ENCODE peak calls at places on chromosomes 5 and 9, in eight cellular contexts. T is tibial nerve, Y is IMR-90, P is kidney, O is K562, X is heart right ventricle, L is AG10803, Z is fibroblast of villous mesenchyme. G is an unnamed sample.
A peak's percentile ranks its signal among the peaks of the same experiment; 100 is the strongest.

GRCh38 chr9:35574578-35575104 is 30.4 kb upstream of the TESK1 start:
- DNase-seq in T (no peak), Y (no peak), P (no peak), O (no peak), X (no peak), L (no peak), Z (no peak), G (no peak)

GRCh38 chr5:179772355-179772754 is 21.4 kb upstream of the LTC4S start:
- DNase-seq in T (no peak), Y (no peak), P (no peak), O (no peak), X (no peak), L (no peak), Z (no peak), G (no peak)

GRCh38 chr9:82810902-82811301 is 252.0 kb downstream of the RASEF start:
- DNase-seq in T (no peak), Y (peak; percentile 62), P (no peak), O (no peak), X (no peak), L (peak; percentile 13), Z (peak; percentile 1), G (peak; percentile 89)

GRCh38 chr9:121807918-121808278 is 156.5 kb downstream of the DAB2IP start:
- DNase-seq in T (peak; percentile 13), Y (no peak), P (no peak), O (no peak), X (no peak), L (no peak), Z (no peak), G (no peak)

GRCh38 chr5:154857091-154857533 is 1.3 kb upstream of the CNOT8 start:
- DNase-seq in T (peak; percentile 80), Y (no peak), P (no peak), O (no peak), X (peak; percentile 88), L (no peak), Z (no peak), G (no peak)

GRCh38 chr5:168978015-168978414 is 322.9 kb downstream of the SLIT3 start:
- DNase-seq in T (no peak), Y (peak; percentile 1), P (no peak), O (no peak), X (no peak), L (peak; percentile 82), Z (peak; percentile 4), G (peak; percentile 5)

GRCh38 chr5:96114736-96115466 is 153.2 kb upstream of the ELL2 start:
- DNase-seq in T (no peak), Y (peak; percentile 70), P (no peak), O (no peak), X (no peak), L (peak; percentile 60), Z (peak; percentile 36), G (peak; percentile 50)

GRCh38 chr9:33375841-33376321 is 26.5 kb downstream of the AQP7 start:
- DNase-seq in T (no peak), Y (no peak), P (no peak), O (peak; percentile 63), X (no peak), L (no peak), Z (peak; percentile 37), G (no peak)

GRCh38 chr5:60487885-60488425 is 212.0 kb downstream of the DEPDC1B start:
- DNase-seq in T (no peak), Y (no peak), P (no peak), O (no peak), X (no peak), L (peak; percentile 11), Z (no peak), G (peak; percentile 23)

GRCh38 chr5:125196479-125197183 is 450.2 kb upstream of the ZNF608 start:
- DNase-seq in T (no peak), Y (no peak), P (no peak), O (no peak), X (no peak), L (no peak), Z (peak; percentile 5), G (no peak)

GRCh38 chr9:6902423-6902822 is 144.7 kb downstream of the KDM4C start:
- DNase-seq in T (no peak), Y (peak; percentile 9), P (no peak), O (no peak), X (no peak), L (peak; percentile 6), Z (no peak), G (peak; percentile 33)

GRCh38 chr5:149837680-149838269 is 106.8 kb downstream of the PDE6A start:
- DNase-seq in T (peak; percentile 26), Y (peak; percentile 68), P (no peak), O (peak; percentile 78), X (peak; percentile 34), L (peak; percentile 58), Z (peak; percentile 72), G (peak; percentile 80)

GRCh38 chr9:137222190-137223077 is at the start of gene RNF208:
- DNase-seq in T (no peak), Y (no peak), P (no peak), O (no peak), X (peak; percentile 45), L (no peak), Z (no peak), G (no peak)

GRCh38 chr9:92974161-92974661 is 26.9 kb downstream of the FGD3 start:
- DNase-seq in T (no peak), Y (no peak), P (no peak), O (no peak), X (no peak), L (no peak), Z (no peak), G (no peak)

GRCh38 chr9:89872913-89873707 is 268.3 kb downstream of the GADD45G start:
- DNase-seq in T (no peak), Y (no peak), P (no peak), O (no peak), X (no peak), L (no peak), Z (no peak), G (no peak)

GRCh38 chr5:958701-959571 is 49.7 kb upstream of the NKD2 start:
- DNase-seq in T (no peak), Y (peak; percentile 54), P (peak; percentile 86), O (peak; percentile 69), X (no peak), L (peak; percentile 88), Z (no peak), G (no peak)

GRCh38 chr5:93929146-93929545 is 187.7 kb upstream of the POU5F2 start:
- DNase-seq in T (no peak), Y (peak; percentile 62), P (no peak), O (no peak), X (no peak), L (peak; percentile 70), Z (peak; percentile 16), G (peak; percentile 67)

GRCh38 chr5:170226661-170227060 is 6.1 kb upstream of the C5orf58 start:
- DNase-seq in T (no peak), Y (no peak), P (no peak), O (no peak), X (no peak), L (no peak), Z (no peak), G (no peak)

GRCh38 chr9:127158995-127159801 is 36.8 kb upstream of the ANGPTL2 start:
- DNase-seq in T (peak; percentile 73), Y (peak; percentile 92), P (peak; percentile 84), O (no peak), X (no peak), L (peak; percentile 87), Z (peak; percentile 89), G (peak; percentile 93)

GRCh38 chr9:37965116-37965515 is 61.2 kb upstream of the SLC25A51 start:
- DNase-seq in T (no peak), Y (no peak), P (no peak), O (no peak), X (no peak), L (no peak), Z (no peak), G (no peak)
- H3K4me3 ChIP-seq in T (no peak overlapping the region), Y (no peak overlapping the region), P (no peak overlapping the region), O (no peak overlapping the region), X (no peak overlapping the region), L (no peak overlapping the region), Z (no peak overlapping the region), G (no peak overlapping the region)

DNA sequence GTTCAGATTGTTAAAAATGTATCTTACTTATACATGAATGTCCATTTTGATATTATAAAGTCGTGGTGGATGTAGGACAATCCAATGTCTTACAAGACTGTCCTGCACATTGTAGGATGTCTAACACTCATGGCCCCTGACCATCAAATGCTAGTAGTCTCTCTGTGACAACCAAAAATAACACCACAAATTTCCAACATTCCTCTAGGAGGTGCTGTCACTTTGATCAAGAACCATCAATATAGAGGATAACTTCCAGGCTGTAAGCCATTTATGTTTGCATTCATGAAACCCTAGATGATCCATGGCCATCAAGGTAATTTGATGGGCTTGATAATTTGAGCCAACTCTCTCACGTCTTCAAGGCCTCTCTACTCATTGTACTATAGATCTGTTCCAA is 20.5 kb upstream of the ZFR start:
- DNase-seq in T (no peak), Y (no peak), P (no peak), O (no peak), X (no peak), L (no peak), Z (no peak), G (no peak)
- TF ChIP-seq CTCF in T (no peak), Y (no peak), P (no peak), O (peak; percentile 20), X (no peak), L (no peak), Z (peak; percentile 8), G (no peak)

GRCh38 chr9:125126019-125126746 is 17.1 kb downstream of the SCAI start:
- DNase-seq in T (peak; percentile 79), Y (peak; percentile 100), P (peak; percentile 90), O (peak; percentile 26), X (peak; percentile 66), L (peak; percentile 100), Z (peak; percentile 97), G (peak; percentile 98)
- H3K4me3 ChIP-seq in T (no peak overlapping the region), Y (no peak overlapping the region), P (no peak overlapping the region), O (no peak overlapping the region), X (no peak overlapping the region), L (no peak overlapping the region), Z (no peak overlapping the region), G (no peak overlapping the region)

DNA sequence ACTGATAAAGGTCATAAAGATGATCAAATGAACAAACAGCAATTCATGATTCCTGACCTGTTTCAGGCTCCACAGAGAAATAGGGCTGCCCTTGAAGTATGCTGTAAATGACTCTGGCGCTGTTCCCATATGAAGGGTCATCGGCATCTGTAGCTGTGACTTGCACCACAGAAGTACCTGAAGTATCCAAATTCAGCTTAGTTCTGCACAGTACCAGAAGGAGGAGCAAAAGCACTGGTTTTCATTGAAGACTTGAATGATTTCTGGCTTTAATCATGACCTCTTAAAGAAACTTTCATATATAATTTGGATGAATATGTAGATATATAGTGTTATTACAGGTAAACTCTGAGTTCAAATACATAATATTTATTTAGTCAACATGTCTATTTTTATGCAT is 109.1 kb downstream of the CDH10 start:
- DNase-seq in T (no peak), Y (no peak), P (no peak), O (no peak), X (no peak), L (no peak), Z (no peak), G (no peak)
- TF ChIP-seq CTCF in T (no peak), Y (no peak), P (no peak), O (no peak), X (no peak), L (no peak), Z (no peak), G (no peak)

DNA sequence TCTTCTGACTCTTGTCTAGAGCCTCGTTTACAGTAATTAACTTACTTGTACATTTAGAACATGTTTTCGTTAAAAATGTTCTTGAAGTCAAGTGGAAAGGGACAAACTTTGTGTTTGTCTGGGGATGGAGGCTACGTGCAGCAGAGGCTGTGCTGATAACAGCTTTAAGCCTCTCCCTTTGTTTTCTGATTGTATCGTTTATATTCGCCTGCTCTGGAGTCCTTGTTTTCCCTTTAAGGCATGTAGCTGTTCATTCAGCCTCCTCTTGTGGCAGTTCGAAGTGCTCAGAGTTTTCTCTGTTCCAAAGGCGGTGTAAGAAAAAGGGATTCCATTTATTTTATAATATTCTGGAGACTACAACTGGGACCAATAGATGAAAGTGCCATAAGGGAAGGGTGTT is 1.9 kb downstream of the SLC36A1 start:
- DNase-seq in T (no peak), Y (no peak), P (no peak), O (no peak), X (no peak), L (no peak), Z (peak; percentile 4), G (peak; percentile 25)
- H3K4me3 ChIP-seq in T (no peak overlapping the region), Y (no peak overlapping the region), P (peak overlapping the region; percentile 94), O (peak overlapping the region; percentile 66), X (no peak overlapping the region), L (peak overlapping the region; percentile 97), Z (no peak overlapping the region), G (peak overlapping the region; percentile 15)